ENCODE peak calls at places on chromosome 4, in five cellular contexts. One of them, this sample, is unnamed.

GRCh38 chr4:147071341-147071740 is 125.7 kb upstream of the TTC29 start:
- DNase-seq in AG09309: no peak
- DNase-seq in breast epithelium: no peak
- DNase-seq in aorta: no peak
- DNase-seq in endodermal cell: no peak
- DNase-seq in this sample: no peak

GRCh38 chr4:150501019-150501727 is 80.8 kb upstream of the MAB21L2 start:
- DNase-seq in AG09309: peak
- DNase-seq in breast epithelium: no peak
- DNase-seq in aorta: no peak
- DNase-seq in endodermal cell: no peak
- DNase-seq in this sample: peak

GRCh38 chr4:159823743-159824142 is 720.9 kb downstream of the RAPGEF2 start:
- DNase-seq in AG09309: no peak
- DNase-seq in breast epithelium: no peak
- DNase-seq in aorta: no peak
- DNase-seq in endodermal cell: no peak
- DNase-seq in this sample: no peak

GRCh38 chr4:100422911-100423310 is 94.9 kb downstream of the EMCN start:
- DNase-seq in AG09309: no peak
- DNase-seq in breast epithelium: no peak
- DNase-seq in aorta: no peak
- DNase-seq in endodermal cell: no peak
- DNase-seq in this sample: no peak

GRCh38 chr4:170853422-170854021 is 763.8 kb upstream of the AADAT start:
- DNase-seq in AG09309: no peak
- DNase-seq in breast epithelium: peak
- DNase-seq in aorta: peak
- DNase-seq in endodermal cell: peak
- DNase-seq in this sample: peak

GRCh38 chr4:7353846-7354610 is 80.7 kb downstream of the PSAPL1 start:
- DNase-seq in AG09309: no peak
- DNase-seq in breast epithelium: no peak
- DNase-seq in aorta: no peak
- DNase-seq in endodermal cell: no peak
- DNase-seq in this sample: no peak

GRCh38 chr4:64784125-64784524 is 374.9 kb upstream of the TECRL start:
- DNase-seq in AG09309: no peak
- DNase-seq in breast epithelium: no peak
- DNase-seq in aorta: no peak
- DNase-seq in endodermal cell: no peak
- DNase-seq in this sample: peak

GRCh38 chr4:52051615-52052474 is 741 bp downstream of the SPATA18 start:
- DNase-seq in AG09309: peak
- DNase-seq in breast epithelium: peak
- DNase-seq in aorta: peak
- DNase-seq in endodermal cell: peak
- DNase-seq in this sample: peak

GRCh38 chr4:114603455-114603854 is 4.8 kb downstream of the UGT8 start:
- DNase-seq in AG09309: no peak
- DNase-seq in breast epithelium: no peak
- DNase-seq in aorta: no peak
- DNase-seq in endodermal cell: no peak
- DNase-seq in this sample: no peak

GRCh38 chr4:168882650-168883233 is 127.3 kb downstream of the CBR4 start:
- DNase-seq in AG09309: no peak
- DNase-seq in breast epithelium: no peak
- DNase-seq in aorta: no peak
- DNase-seq in endodermal cell: no peak
- DNase-seq in this sample: peak

GRCh38 chr4:60812811-60813210 is 387.3 kb upstream of the ADGRL3 start:
- DNase-seq in AG09309: no peak
- DNase-seq in breast epithelium: no peak
- DNase-seq in aorta: no peak
- DNase-seq in endodermal cell: no peak
- DNase-seq in this sample: no peak

GRCh38 chr4:101914761-101915160 is 124.2 kb downstream of the BANK1 start:
- DNase-seq in AG09309: no peak
- DNase-seq in breast epithelium: no peak
- DNase-seq in aorta: no peak
- DNase-seq in endodermal cell: no peak
- DNase-seq in this sample: no peak

GRCh38 chr4:66946761-66947160 is 598.5 kb downstream of the CENPC start:
- DNase-seq in AG09309: no peak
- DNase-seq in breast epithelium: no peak
- DNase-seq in aorta: no peak
- DNase-seq in endodermal cell: no peak
- DNase-seq in this sample: no peak

GRCh38 chr4:86942185-86942666 is 7.4 kb downstream of the AFF1 start:
- DNase-seq in AG09309: no peak
- DNase-seq in breast epithelium: no peak
- DNase-seq in aorta: no peak
- DNase-seq in endodermal cell: no peak
- DNase-seq in this sample: peak

GRCh38 chr4:141686146-141686775 is 49.9 kb downstream of the IL15 start:
- DNase-seq in AG09309: no peak
- DNase-seq in breast epithelium: no peak
- DNase-seq in aorta: no peak
- DNase-seq in endodermal cell: no peak
- DNase-seq in this sample: peak

GRCh38 chr4:180455226-180455625 is 1788.0 kb upstream of the TENM3 start:
- DNase-seq in AG09309: no peak
- DNase-seq in breast epithelium: no peak
- DNase-seq in aorta: no peak
- DNase-seq in endodermal cell: no peak
- DNase-seq in this sample: no peak

GRCh38 chr4:142683997-142684396 is 162.1 kb downstream of the INPP4B start:
- DNase-seq in AG09309: peak
- DNase-seq in breast epithelium: no peak
- DNase-seq in aorta: no peak
- DNase-seq in endodermal cell: no peak
- DNase-seq in this sample: no peak

GRCh38 chr4:71338846-71339593 is at the start of gene SLC4A4:
- DNase-seq in AG09309: no peak
- DNase-seq in breast epithelium: no peak
- DNase-seq in aorta: no peak
- DNase-seq in endodermal cell: no peak
- DNase-seq in this sample: peak

GRCh38 chr4:31995943-31996901 is 1276.1 kb downstream of the PCDH7 start:
- DNase-seq in AG09309: no peak
- DNase-seq in breast epithelium: no peak
- DNase-seq in aorta: no peak
- DNase-seq in endodermal cell: peak
- DNase-seq in this sample: no peak

GRCh38 chr4:8201341-8201781 is 2.3 kb downstream of the SH3TC1 start:
- DNase-seq in AG09309: no peak
- DNase-seq in breast epithelium: no peak
- DNase-seq in aorta: no peak
- DNase-seq in endodermal cell: no peak
- DNase-seq in this sample: no peak

GRCh38 chr4:94577136-94577535 is 125.4 kb downstream of the PDLIM5 start:
- DNase-seq in AG09309: no peak
- DNase-seq in breast epithelium: no peak
- DNase-seq in aorta: peak
- DNase-seq in endodermal cell: peak
- DNase-seq in this sample: peak

GRCh38 chr4:187363453-187363852 is 632.1 kb upstream of the ZFP42 start:
- DNase-seq in AG09309: no peak
- DNase-seq in breast epithelium: no peak
- DNase-seq in aorta: no peak
- DNase-seq in endodermal cell: no peak
- DNase-seq in this sample: no peak

GRCh38 chr4:121789960-121790829 is 10.9 kb upstream of the EXOSC9 start:
- DNase-seq in AG09309: peak
- DNase-seq in breast epithelium: no peak
- DNase-seq in aorta: no peak
- DNase-seq in endodermal cell: no peak
- DNase-seq in this sample: peak

GRCh38 chr4:113316879-113317278 is 267.4 kb downstream of the ANK2 start:
- DNase-seq in AG09309: no peak
- DNase-seq in breast epithelium: no peak
- DNase-seq in aorta: no peak
- DNase-seq in endodermal cell: no peak
- DNase-seq in this sample: peak

GRCh38 chr4:12889054-12889453 is 595.1 kb downstream of the RAB28 start:
- DNase-seq in AG09309: no peak
- DNase-seq in breast epithelium: no peak
- DNase-seq in aorta: peak
- DNase-seq in endodermal cell: no peak
- DNase-seq in this sample: peak

GRCh38 chr4:56627985-56628384 is 53.1 kb downstream of the HOPX start:
- DNase-seq in AG09309: no peak
- DNase-seq in breast epithelium: no peak
- DNase-seq in aorta: no peak
- DNase-seq in endodermal cell: no peak
- DNase-seq in this sample: peak

GRCh38 chr4:68267433-68267944 is 22.0 kb upstream of the TMPRSS11B start:
- DNase-seq in AG09309: no peak
- DNase-seq in breast epithelium: no peak
- DNase-seq in aorta: no peak
- DNase-seq in endodermal cell: no peak
- DNase-seq in this sample: peak

GRCh38 chr4:3303445-3303824 is 10.6 kb downstream of the RGS12 start:
- DNase-seq in AG09309: no peak
- DNase-seq in breast epithelium: no peak
- DNase-seq in aorta: no peak
- DNase-seq in endodermal cell: peak
- DNase-seq in this sample: no peak

GRCh38 chr4:40840255-40840984 is 90.7 kb downstream of the NSUN7 start:
- DNase-seq in AG09309: no peak
- DNase-seq in breast epithelium: no peak
- DNase-seq in aorta: no peak
- DNase-seq in endodermal cell: no peak
- DNase-seq in this sample: no peak

GRCh38 chr4:40840985-40841571 is 91.3 kb downstream of the NSUN7 start:
- DNase-seq in AG09309: peak
- DNase-seq in breast epithelium: peak
- DNase-seq in aorta: peak
- DNase-seq in endodermal cell: peak
- DNase-seq in this sample: peak

GRCh38 chr4:40842725-40843401 is 93.1 kb downstream of the NSUN7 start:
- DNase-seq in AG09309: no peak
- DNase-seq in breast epithelium: peak
- DNase-seq in aorta: no peak
- DNase-seq in endodermal cell: peak
- DNase-seq in this sample: no peak

GRCh38 chr4:40843696-40844095 is 93.9 kb downstream of the NSUN7 start:
- DNase-seq in AG09309: no peak
- DNase-seq in breast epithelium: no peak
- DNase-seq in aorta: no peak
- DNase-seq in endodermal cell: peak
- DNase-seq in this sample: no peak

GRCh38 chr4:40842318-40842717 is 92.6 kb downstream of the NSUN7 start:
- DNase-seq in AG09309: no peak
- DNase-seq in breast epithelium: no peak
- DNase-seq in aorta: no peak
- DNase-seq in endodermal cell: no peak
- DNase-seq in this sample: no peak
- H3K4me3 ChIP-seq in AG09309: no peak
- H3K4me3 ChIP-seq in breast epithelium: no peak
- H3K4me3 ChIP-seq in aorta: no peak
- H3K4me3 ChIP-seq in endodermal cell: no peak
- H3K4me3 ChIP-seq in this sample: no peak

GRCh38 chr4:112128452-112128851 is 16.8 kb upstream of the FAM241A start:
- DNase-seq in AG09309: no peak
- DNase-seq in breast epithelium: no peak
- DNase-seq in aorta: no peak
- DNase-seq in endodermal cell: no peak
- DNase-seq in this sample: no peak

GRCh38 chr4:112130903-112131302 is 14.4 kb upstream of the FAM241A start:
- DNase-seq in AG09309: no peak
- DNase-seq in breast epithelium: no peak
- DNase-seq in aorta: no peak
- DNase-seq in endodermal cell: peak
- DNase-seq in this sample: peak

GRCh38 chr4:112125416-112125815 is 19.8 kb upstream of the FAM241A start:
- DNase-seq in AG09309: no peak
- DNase-seq in breast epithelium: no peak
- DNase-seq in aorta: no peak
- DNase-seq in endodermal cell: no peak
- DNase-seq in this sample: no peak

GRCh38 chr4:112127736-112128322 is 17.4 kb upstream of the FAM241A start:
- DNase-seq in AG09309: no peak
- DNase-seq in breast epithelium: no peak
- DNase-seq in aorta: no peak
- DNase-seq in endodermal cell: no peak
- DNase-seq in this sample: peak

DNA sequence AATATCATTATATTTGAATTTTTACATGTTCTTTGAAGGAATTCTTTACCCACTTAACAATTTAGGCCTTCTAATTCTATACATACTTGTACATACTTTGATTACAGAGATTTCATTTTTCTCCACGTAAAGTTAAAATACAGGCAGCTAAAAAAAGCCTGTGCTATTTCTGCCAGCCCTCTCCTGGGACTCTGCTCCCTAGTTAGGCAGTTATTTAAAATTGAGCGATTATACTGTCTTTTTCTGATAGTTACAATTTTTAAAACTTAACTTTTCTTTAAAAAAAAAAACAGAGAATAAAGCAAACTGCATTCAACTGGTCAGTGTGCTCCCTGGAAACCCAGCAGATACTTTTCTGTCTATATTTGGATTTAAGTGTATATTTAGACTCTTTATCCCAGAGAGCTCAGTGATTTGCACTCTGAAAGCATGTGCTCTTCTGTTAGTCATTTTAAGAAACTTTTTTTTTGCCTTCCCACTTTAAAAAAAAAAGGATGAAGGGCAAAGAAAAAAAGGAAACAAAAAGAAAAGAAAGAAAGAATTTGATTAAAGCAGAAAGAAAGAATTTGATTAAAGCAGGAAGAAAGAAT is 18.1 kb upstream of the FAM241A start:
- DNase-seq in AG09309: no peak
- DNase-seq in breast epithelium: no peak
- DNase-seq in aorta: no peak
- DNase-seq in endodermal cell: no peak
- DNase-seq in this sample: no peak
- H3K4me3 ChIP-seq in AG09309: no peak
- H3K4me3 ChIP-seq in breast epithelium: no peak
- H3K4me3 ChIP-seq in aorta: no peak
- H3K4me3 ChIP-seq in endodermal cell: no peak
- H3K4me3 ChIP-seq in this sample: no peak

DNA sequence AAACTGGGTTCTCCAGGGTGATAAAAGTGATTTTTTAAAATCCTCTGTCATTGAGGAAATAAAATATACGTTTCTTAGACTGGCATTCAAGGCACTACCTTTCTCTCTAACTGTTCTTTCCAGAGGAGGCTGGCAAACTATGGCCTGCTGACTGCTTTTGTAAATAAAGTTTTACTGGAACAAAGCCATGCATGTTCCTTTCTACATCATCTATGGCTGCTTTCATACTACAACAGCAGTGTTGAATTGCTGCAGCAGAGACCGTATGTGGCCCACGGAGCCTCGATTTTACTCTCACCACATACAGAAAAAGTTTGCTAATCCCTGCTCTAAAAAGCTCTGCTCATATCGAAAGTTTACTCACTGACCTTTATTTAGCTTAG is 20.2 kb downstream of the SETD7 start:
- DNase-seq in AG09309: no peak
- DNase-seq in breast epithelium: no peak
- DNase-seq in aorta: no peak
- DNase-seq in endodermal cell: no peak
- DNase-seq in this sample: no peak
- H3K4me3 ChIP-seq in AG09309: no peak
- H3K4me3 ChIP-seq in breast epithelium: no peak
- H3K4me3 ChIP-seq in aorta: peak
- H3K4me3 ChIP-seq in endodermal cell: no peak
- H3K4me3 ChIP-seq in this sample: no peak

GRCh38 chr4:48346594-48346993 is 5.3 kb downstream of the SLAIN2 start:
- DNase-seq in AG09309: no peak
- DNase-seq in breast epithelium: no peak
- DNase-seq in aorta: no peak
- DNase-seq in endodermal cell: no peak
- DNase-seq in this sample: no peak
- H3K4me3 ChIP-seq in AG09309: no peak
- H3K4me3 ChIP-seq in breast epithelium: no peak
- H3K4me3 ChIP-seq in aorta: no peak
- H3K4me3 ChIP-seq in endodermal cell: no peak
- H3K4me3 ChIP-seq in this sample: no peak